ENCODE peak calls at places on chromosomes 7 and 10, in seven cellular contexts. H is omental fat pad; X is esophagus mucosa; R is heart right ventricle; O is gastrocnemius medialis; U is CD8-positive, alpha-beta T cell; G is activated T-helper 17 cell treated with anti-CD3 and anti-CD28 coated beads, Interleukin-2, amount 50 U/mL, for 72 hours. Q is an unnamed sample.

GRCh38 chr10:61024801-61025201 is 80.8 kb upstream of the RHOBTB1 start:
- ATAC-seq in H (no peak), X (no peak), R (no peak), O (no peak), U (no peak), G (no peak), Q (no peak)

GRCh38 chr10:48249004-48249762 is 25.3 kb downstream of the FRMPD2 start:
- ATAC-seq in H (no peak), X (no peak), R (no peak), O (no peak), U (no peak), G (no peak), Q (no peak)

GRCh38 chr10:12121673-12122072 is 7.8 kb upstream of the SEC61A2 start:
- ATAC-seq in H (no peak), X (no peak), R (no peak), O (no peak), U (no peak), G (peak), Q (no peak)

GRCh38 chr7:68929712-68930395 is 668.4 kb upstream of the AUTS2 start:
- ATAC-seq in H (peak), X (no peak), R (no peak), O (no peak), U (no peak), G (no peak), Q (peak)

GRCh38 chr10:76073524-76073923 is 642.1 kb downstream of the LRMDA start:
- ATAC-seq in H (no peak), X (no peak), R (no peak), O (peak), U (no peak), G (no peak), Q (no peak)

GRCh38 chr7:23473848-23474097 is 3.5 kb upstream of the IGF2BP3 start:
- ATAC-seq in H (no peak), X (no peak), R (no peak), O (no peak), U (no peak), G (peak), Q (no peak)

GRCh38 chr10:14074062-14074884 is 256.5 kb downstream of the FRMD4A start:
- ATAC-seq in H (peak), X (peak), R (peak), O (peak), U (no peak), G (no peak), Q (peak)

GRCh38 chr10:78215645-78216044 is 182.0 kb downstream of the RPS24 start:
- ATAC-seq in H (no peak), X (no peak), R (peak), O (peak), U (no peak), G (peak), Q (peak)

GRCh38 chr7:125299366-125299765 is 369.7 kb upstream of the POT1 start:
- ATAC-seq in H (no peak), X (no peak), R (no peak), O (no peak), U (no peak), G (no peak), Q (no peak)

GRCh38 chr10:44761076-44761475 is 150.1 kb upstream of the TMEM72 start:
- ATAC-seq in H (no peak), X (no peak), R (no peak), O (no peak), U (no peak), G (no peak), Q (no peak)

GRCh38 chr10:35322636-35323035 is 13.7 kb upstream of the CCNY start:
- ATAC-seq in H (no peak), X (no peak), R (no peak), O (no peak), U (no peak), G (no peak), Q (no peak)

GRCh38 chr7:45078199-45078681 is 10.5 kb downstream of the NACAD start:
- ATAC-seq in H (no peak), X (no peak), R (no peak), O (no peak), U (no peak), G (no peak), Q (no peak)

GRCh38 chr7:24896031-24896433 is 83.9 kb downstream of the OSBPL3 start:
- ATAC-seq in H (no peak), X (peak), R (no peak), O (no peak), U (peak), G (peak), Q (no peak)

GRCh38 chr7:100022621-100023020 is 7.2 kb downstream of the ZKSCAN1 start:
- ATAC-seq in H (peak), X (peak), R (no peak), O (peak), U (no peak), G (no peak), Q (no peak)

Q was measured in gastroesophageal sphincter.